ENCODE peak calls at places on chromosomes 7 and 10, in four cellular contexts. T is left ventricle myocardium inferior, I is suprapubic skin, O is mucosa of descending colon. A is an unnamed sample.
A peak's percentile ranks its signal among the peaks of the same experiment; 100 is the strongest.

GRCh38 chr10:31723074-31723750 is 205.4 kb downstream of the ARHGAP12 start:
- DNase-seq in T (no peak), I (no peak), O (no peak), A (no peak)

GRCh38 chr10:97069026-97069425 is 116.7 kb downstream of the SLIT1 start:
- DNase-seq in O (no peak), T (no peak), I (no peak), A (no peak)

GRCh38 chr10:132393695-132394181 is 3.3 kb upstream of the PWWP2B start:
- DNase-seq in I (no peak), T (peak; percentile 14), O (no peak), A (no peak)

GRCh38 chr7:3267928-3268690 is 32.9 kb upstream of the SDK1 start:
- DNase-seq in O (no peak), I (no peak), T (no peak), A (peak; percentile 88)

GRCh38 chr7:89247207-89247606 is 451.7 kb upstream of the TEX47 start:
- DNase-seq in T (no peak), I (no peak), O (no peak), A (peak; percentile 28)

GRCh38 chr10:13673165-13673564 is 86.4 kb downstream of the PRPF18 start:
- DNase-seq in O (no peak), T (no peak), I (no peak), A (no peak)

GRCh38 chr10:71945819-71946474 is 18.2 kb upstream of the CHST3 start:
- DNase-seq in O (no peak), I (no peak), T (no peak), A (no peak)

GRCh38 chr10:5574642-5575131 is 49.9 kb downstream of the CALML3 start:
- DNase-seq in T (no peak), I (no peak), O (no peak), A (no peak)

GRCh38 chr7:415646-416525 is 103.8 kb downstream of the PDGFA start:
- DNase-seq in O (peak; percentile 33), T (peak; percentile 7), I (peak; percentile 69), A (no peak)

GRCh38 chr7:38007096-38007495 is 86.7 kb downstream of the EPDR1 start:
- DNase-seq in I (no peak), T (no peak), O (no peak), A (no peak)

GRCh38 chr10:70751991-70752390 is 33.2 kb downstream of the TBATA start:
- DNase-seq in T (no peak), I (no peak), O (no peak), A (no peak)

GRCh38 chr10:124734311-124735166 is 9.6 kb downstream of the FAM53B start:
- DNase-seq in I (no peak), O (peak; percentile 50), T (no peak), A (no peak)

GRCh38 chr7:42625391-42625790 is 286.5 kb downstream of the C7orf25 start:
- DNase-seq in I (no peak), O (no peak), T (no peak), A (no peak)

GRCh38 chr10:32237644-32238345 is 109.2 kb downstream of the EPC1 start:
- DNase-seq in I (no peak), T (no peak), O (no peak), A (peak; percentile 89)

GRCh38 chr10:91340613-91341362 is 69.4 kb upstream of the HECTD2 start:
- DNase-seq in I (no peak), T (no peak), O (no peak), A (peak; percentile 67)

GRCh38 chr7:99953649-99954048 is 22.2 kb downstream of the AZGP1 start:
- DNase-seq in T (no peak), I (no peak), O (no peak), A (peak; percentile 36)

GRCh38 chr10:54613162-54613561 is 187.9 kb downstream of the PCDH15 start:
- DNase-seq in T (no peak), O (no peak), I (no peak), A (peak; percentile 80)

GRCh38 chr7:114081606-114082425 is 163.0 kb upstream of the PPP1R3A start:
- DNase-seq in T (no peak), O (no peak), I (no peak), A (peak; percentile 70)

GRCh38 chr7:90599038-90599437 is 2.9 kb downstream of the CDK14 start:
- DNase-seq in O (no peak), T (no peak), I (no peak), A (no peak)
- H3K4me3 ChIP-seq in O (no peak overlapping the region), T (no peak overlapping the region), I (no peak overlapping the region), A (no peak overlapping the region)

GRCh38 chr7:127678947-127679346 is 27.0 kb downstream of the SND1 start:
- DNase-seq in O (no peak), T (no peak), I (no peak), A (no peak)
- H3K4me1 ChIP-seq in O (no peaks in the 10 kb centered on the region), T (peaks cover 16% of the 10 kb centered on the region), I (peaks cover 6% of the 10 kb centered on the region), A (peaks cover 14% of the 10 kb centered on the region)

DNA sequence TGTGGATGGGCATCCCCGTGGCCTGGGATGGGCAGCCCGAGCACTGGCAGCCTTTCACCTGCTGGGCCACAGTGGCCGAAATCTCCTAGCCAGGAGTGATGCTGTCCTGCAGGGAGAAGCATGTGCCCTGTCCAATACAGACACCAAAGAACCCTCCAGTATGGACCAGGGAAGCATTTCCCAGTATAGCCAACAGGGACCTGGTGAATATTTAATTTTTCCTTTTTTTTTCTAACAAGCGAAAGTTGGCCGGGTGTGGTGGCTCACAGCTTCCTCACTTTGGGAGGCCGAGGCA is 11.0 kb downstream of the IMPDH1 start:
- DNase-seq in T (no peak), I (no peak), O (no peak), A (no peak)
- H3K36me3 ChIP-seq in T (peaks cover 72% of the 10 kb centered on the region), I (peaks cover 75% of the 10 kb centered on the region), O (no peaks in the 10 kb centered on the region), A (peaks cover 49% of the 10 kb centered on the region)

GRCh38 chr7:47327698-47328391 is 254.1 kb downstream of the TNS3 start:
- DNase-seq in O (peak; percentile 87), I (no peak), T (peak; percentile 94), A (no peak)

GRCh38 chr7:47330026-47330425 is 251.9 kb downstream of the TNS3 start:
- DNase-seq in I (peak; percentile 31), O (no peak), T (no peak), A (no peak)

GRCh38 chr7:47329320-47329926 is 252.5 kb downstream of the TNS3 start:
- DNase-seq in O (no peak), T (peak; percentile 40), I (peak; percentile 74), A (no peak)

GRCh38 chr7:47327306-47327697 is 254.6 kb downstream of the TNS3 start:
- DNase-seq in O (no peak), T (peak; percentile 47), I (no peak), A (no peak)

DNA sequence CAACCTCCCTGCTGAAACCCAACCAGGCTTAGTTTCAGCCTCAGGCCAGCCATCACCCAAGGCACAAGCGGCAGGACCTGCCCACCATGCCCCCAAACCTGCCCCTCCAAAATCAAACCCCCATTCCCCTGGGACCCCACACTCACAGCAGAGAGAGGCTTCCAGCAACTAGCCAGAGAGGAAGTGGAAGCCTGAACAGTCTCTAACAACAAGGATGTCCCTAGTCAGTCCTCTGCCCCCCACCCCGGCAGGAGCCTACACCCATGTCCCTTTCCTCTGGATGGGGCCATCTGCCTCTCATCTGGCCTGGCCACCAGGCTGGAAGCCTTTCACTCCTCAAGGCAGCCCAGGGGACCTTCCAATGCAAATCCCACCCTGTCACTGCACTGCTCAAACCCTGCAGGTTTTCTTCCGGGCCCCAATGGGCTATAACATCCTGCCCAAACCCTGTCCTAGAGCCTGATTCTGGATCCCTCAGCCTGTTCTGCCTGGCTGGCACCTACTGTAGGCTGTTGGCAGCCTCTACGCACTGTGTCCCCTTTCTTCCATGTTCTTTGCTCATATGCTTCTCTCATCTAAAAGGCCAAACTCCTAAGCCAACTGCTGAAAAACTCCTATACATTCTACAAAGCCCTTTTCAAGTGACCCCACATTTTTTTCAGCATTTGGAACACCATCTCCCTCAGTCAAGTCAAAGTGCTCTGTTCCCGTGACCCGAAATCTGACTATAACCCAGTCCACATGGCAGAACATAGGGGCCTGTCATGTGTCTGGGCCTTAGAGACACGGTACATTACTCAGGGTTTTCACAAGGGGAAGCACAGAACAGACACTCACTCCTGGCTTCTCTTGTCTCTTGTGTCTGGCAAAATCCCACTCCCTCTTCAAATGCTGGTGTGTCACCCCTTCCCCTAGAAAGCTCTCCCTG is 253.3 kb downstream of the TNS3 start:
- DNase-seq in T (no peak), I (peak; percentile 50), O (no peak), A (no peak)
- H3K4me3 ChIP-seq in T (peak overlapping the region; percentile 65), I (peak overlapping the region; percentile 33), O (no peak overlapping the region), A (no peak overlapping the region)

GRCh38 chr10:102384053-102384452 is 11.5 kb upstream of the NFKB2 start:
- DNase-seq in I (no peak), O (no peak), T (no peak), A (no peak)
- H3K4me1 ChIP-seq in I (peaks cover 12% of the 10 kb centered on the region), O (no peaks in the 10 kb centered on the region), T (no peaks in the 10 kb centered on the region), A (no peaks in the 10 kb centered on the region)

DNA sequence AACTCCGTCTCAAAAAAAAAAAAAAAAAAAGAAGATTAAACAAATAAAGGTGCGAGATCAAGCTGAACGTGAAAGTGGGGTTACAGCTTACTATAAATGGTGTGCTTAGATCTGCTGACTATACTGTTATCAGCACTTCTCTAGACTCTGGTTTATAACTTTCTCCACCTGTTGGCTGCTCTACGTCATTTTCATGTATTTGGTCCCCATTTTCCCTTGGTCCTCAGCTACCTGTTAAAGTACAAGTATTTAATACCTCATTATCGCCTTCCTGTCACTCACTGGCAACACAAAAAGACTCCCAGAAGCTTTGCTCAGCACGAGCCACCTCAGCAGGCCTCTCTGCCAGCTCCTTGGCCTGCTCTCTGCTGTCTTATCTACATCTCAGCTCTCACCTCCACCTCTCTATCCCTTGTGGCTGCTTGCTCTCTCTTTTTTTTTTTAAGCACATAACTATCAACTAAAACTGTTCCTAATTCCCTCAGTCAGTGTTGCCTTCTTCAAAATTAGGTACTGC is 95.0 kb downstream of the ARMH3 start:
- DNase-seq in O (no peak), I (no peak), T (no peak), A (no peak)
- H3K36me3 ChIP-seq in O (no peaks in the 10 kb centered on the region), I (peaks cover 23% of the 10 kb centered on the region), T (peaks cover 5% of the 10 kb centered on the region), A (peaks cover 6% of the 10 kb centered on the region)

DNA sequence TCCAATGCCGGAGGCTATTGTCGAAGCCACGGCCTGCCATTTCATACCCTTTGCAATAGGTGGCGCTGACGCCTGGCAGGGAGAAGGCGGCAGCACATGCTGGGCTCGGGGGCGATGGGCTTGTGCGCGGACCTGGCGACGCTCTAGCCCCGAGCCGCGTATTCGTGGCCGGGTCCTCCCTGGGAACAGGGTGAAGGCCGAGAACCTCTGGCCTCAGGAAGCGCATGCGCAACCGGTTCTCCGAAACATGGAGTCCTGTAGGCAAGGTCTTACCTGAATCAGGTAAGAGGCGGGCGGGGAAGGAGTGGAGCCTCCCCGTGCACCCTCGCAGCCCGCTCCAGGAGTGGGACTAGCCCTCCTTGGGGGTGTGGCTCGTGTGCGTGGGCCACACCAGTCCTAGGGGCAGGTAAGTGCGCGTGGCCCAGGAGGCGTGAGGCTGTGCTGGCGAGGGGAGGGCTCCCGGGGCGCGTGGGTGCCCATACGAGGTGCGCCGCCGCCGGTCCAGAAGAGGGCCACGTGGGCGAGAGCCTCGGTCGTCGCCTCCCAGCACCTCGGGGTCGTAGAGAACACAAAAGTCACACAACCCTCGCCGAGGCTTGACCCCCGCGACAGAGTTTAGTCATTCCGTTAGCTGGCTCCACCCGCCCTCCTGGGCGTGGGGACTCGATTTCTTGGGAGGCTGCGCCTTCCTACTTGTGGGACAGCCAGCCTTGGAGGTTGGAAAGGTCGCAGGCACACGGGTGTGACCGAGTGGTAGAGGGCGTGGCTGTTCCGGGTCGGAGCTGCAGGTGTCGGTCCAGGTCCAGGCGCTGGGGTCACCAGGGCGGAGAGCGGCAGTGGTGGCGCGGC is 5.5 kb upstream of the MEST start:
- DNase-seq in I (no peak), O (peak; percentile 89), T (peak; percentile 27), A (peak; percentile 85)
- H3K4me3 ChIP-seq in I (peak overlapping the region; percentile 49), O (peak overlapping the region; percentile 28), T (peak overlapping the region; percentile 68), A (peak overlapping the region; percentile 76)

A was measured in PC-3.